ENCODE peak calls at places on chromosomes 6 and 20, in eight cellular contexts. K is Peyer's patch, U is neural progenitor cell, C is AG10803, O is hepatocyte, S is WTC11, I is fibroblast of the aortic adventitia, L is astrocyte. N is an unnamed sample.

GRCh38 chr20:32111287-32111686 is 1.8 kb downstream of the TM9SF4 start:
- DNase-seq in L (no peak), U (no peak), C (no peak), K (no peak), I (no peak), O (no peak), S (no peak), N (no peak)

GRCh38 chr20:3045042-3045815 is 623 bp upstream of the MRPS26 start:
- DNase-seq in U (no peak), O (peak), C (peak), L (peak), S (no peak), I (peak), K (peak), N (peak)

GRCh38 chr6:56279346-56280080 is 32.1 kb upstream of the COL21A1 start:
- DNase-seq in K (no peak), C (peak), L (peak), U (no peak), I (peak), O (peak), S (no peak), N (no peak)

GRCh38 chr20:25040438-25040831 is 17.5 kb downstream of the ACSS1 start:
- DNase-seq in L (peak), O (peak), U (no peak), K (no peak), S (no peak), C (peak), I (peak), N (peak)

GRCh38 chr6:112475083-112475482 is 128.0 kb downstream of the RFPL4B start:
- DNase-seq in S (no peak), K (no peak), U (no peak), L (peak), O (no peak), C (peak), I (peak), N (peak)

GRCh38 chr6:22036267-22036666 is 260.6 kb downstream of the PRL start:
- DNase-seq in K (no peak), I (no peak), U (peak), S (peak), L (peak), C (no peak), O (peak), N (no peak)

GRCh38 chr6:143064996-143065683 is 4.5 kb downstream of the AIG1 start:
- DNase-seq in C (peak), I (no peak), O (peak), K (no peak), S (no peak), L (peak), U (no peak), N (peak)

GRCh38 chr20:11838076-11838636 is 79.5 kb upstream of the BTBD3 start:
- DNase-seq in L (no peak), S (no peak), O (no peak), K (no peak), U (no peak), I (no peak), C (no peak), N (no peak)

GRCh38 chr20:35226126-35226774 is at the start of gene MMP24:
- DNase-seq in O (no peak), I (no peak), K (no peak), C (no peak), S (peak), L (no peak), U (peak), N (no peak)

GRCh38 chr20:16803965-16804792 is 56.0 kb downstream of the OTOR start:
- DNase-seq in I (peak), C (peak), L (peak), O (peak), U (peak), K (peak), S (peak), N (peak)

GRCh38 chr20:51166489-51166888 is 143.6 kb upstream of the KCNG1 start:
- DNase-seq in U (no peak), I (no peak), K (no peak), L (no peak), O (no peak), C (no peak), S (no peak), N (no peak)

GRCh38 chr20:10080554-10080953 is 45.8 kb downstream of the ANKEF1 start:
- DNase-seq in S (no peak), L (no peak), I (no peak), K (no peak), U (no peak), C (no peak), O (no peak), N (no peak)

GRCh38 chr20:40690836-40691565 is 2.0 kb upstream of the MAFB start:
- DNase-seq in L (no peak), C (no peak), I (no peak), K (no peak), O (no peak), S (no peak), U (peak), N (no peak)

DNA sequence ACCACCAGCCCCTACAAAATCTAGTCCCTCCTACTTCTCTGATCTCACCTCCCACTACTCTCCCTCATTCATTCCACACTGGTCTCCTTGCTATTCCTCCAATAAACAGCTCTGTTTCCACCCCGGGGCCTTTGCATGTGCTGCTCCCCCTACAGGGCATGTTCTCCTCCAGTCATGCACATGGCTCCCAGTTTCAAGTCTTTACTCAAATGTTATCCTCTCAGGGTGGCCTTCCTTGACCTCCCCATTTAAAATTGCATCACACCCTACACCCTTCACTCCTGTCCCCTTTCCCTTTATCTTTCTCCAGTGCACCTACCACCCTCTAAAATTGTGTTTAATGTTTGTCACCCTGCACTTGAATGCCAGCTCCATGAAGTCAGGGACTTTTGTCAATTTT is 174.5 kb downstream of the MRPL14 start:
- DNase-seq in S (no peak), O (no peak), C (no peak), U (no peak), L (no peak), K (no peak), I (no peak), N (no peak)
- TF ChIP-seq CTCF in S (no peak), O (no peak), C (peak), U (peak), L (no peak), K (peak), I (peak), N (peak)

GRCh38 chr20:46706242-46706641 is 3.2 kb upstream of the SLC2A10 start:
- DNase-seq in S (no peak), U (no peak), C (no peak), L (no peak), I (no peak), K (no peak), O (no peak), N (no peak)

GRCh38 chr20:46710149-46710913 is 882 bp downstream of the SLC2A10 start:
- DNase-seq in C (no peak), S (no peak), O (no peak), U (no peak), L (no peak), K (no peak), I (peak), N (no peak)

GRCh38 chr20:46709459-46710148 is at the start of gene SLC2A10:
- DNase-seq in I (peak), K (peak), C (peak), L (peak), U (peak), S (peak), O (peak), N (peak)

GRCh38 chr20:46709055-46709458 is 392 bp upstream of the SLC2A10 start:
- DNase-seq in U (no peak), C (no peak), L (no peak), I (no peak), K (no peak), S (no peak), O (peak), N (no peak)

GRCh38 chr20:46708172-46708860 is 1.1 kb upstream of the SLC2A10 start:
- DNase-seq in O (peak), K (no peak), I (no peak), U (peak), L (no peak), C (no peak), S (peak), N (no peak)
- TF ChIP-seq CTCF in O (peak), K (no peak), I (no peak), U (peak), L (no peak), C (peak), S (peak), N (peak)

GRCh38 chr6:15249371-15250019 is 3.6 kb downstream of the JARID2 start:
- DNase-seq in L (no peak), I (peak), S (no peak), C (peak), O (no peak), K (no peak), U (peak), N (no peak)

GRCh38 chr6:15247214-15247749 is 1.4 kb downstream of the JARID2 start:
- DNase-seq in U (peak), I (no peak), S (no peak), O (no peak), C (no peak), K (no peak), L (no peak), N (no peak)

GRCh38 chr6:15246217-15247211 is 645 bp downstream of the JARID2 start:
- DNase-seq in O (no peak), I (peak), U (peak), S (no peak), L (no peak), C (no peak), K (no peak), N (no peak)

GRCh38 chr6:15248451-15249370 is 2.8 kb downstream of the JARID2 start:
- DNase-seq in S (peak), I (peak), K (peak), C (peak), L (peak), O (peak), U (peak), N (peak)

DNA sequence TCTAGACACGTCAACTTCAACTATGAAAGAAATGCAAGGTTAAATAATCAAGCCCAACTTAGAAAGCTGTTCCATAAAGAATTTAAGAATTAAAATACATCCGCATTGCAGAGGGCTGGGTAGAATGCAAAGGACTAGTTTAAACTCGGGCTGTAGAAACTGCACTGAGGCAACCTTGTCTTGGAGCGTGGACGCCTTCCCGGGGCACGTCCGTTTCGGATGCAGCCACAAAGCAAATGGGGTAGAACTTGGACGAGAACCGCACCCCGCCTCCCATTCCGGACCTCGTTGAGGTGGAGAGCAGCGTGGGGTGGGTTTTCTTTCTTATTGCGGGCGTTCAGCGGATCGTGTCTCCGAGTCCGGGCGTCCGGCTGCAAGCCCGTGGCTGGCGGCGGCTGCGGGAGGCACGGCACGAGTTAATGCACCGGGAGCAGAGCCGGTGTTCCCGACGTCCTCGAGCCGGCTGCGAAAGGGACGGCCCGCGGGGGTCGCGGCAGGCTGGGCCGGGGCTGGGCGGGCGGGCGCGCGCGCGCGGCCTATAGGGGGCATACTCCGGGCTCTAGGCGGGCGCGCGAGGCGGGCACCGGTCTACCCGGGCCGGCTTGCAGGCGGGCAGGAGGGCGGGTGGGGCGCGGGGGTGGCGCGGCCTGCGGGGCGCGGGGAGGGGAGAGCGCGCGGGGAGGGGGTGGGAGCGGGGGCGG is 2.0 kb downstream of the JARID2 start:
- DNase-seq in O (peak), I (peak), U (peak), K (peak), S (peak), L (peak), C (peak), N (peak)
- TF ChIP-seq CTCF in O (peak), I (peak), U (peak), K (peak), S (no peak), L (no peak), C (no peak), N (peak)

GRCh38 chr6:88629838-88630462 is 333.5 kb downstream of the RNGTT start:
- DNase-seq in U (peak), K (no peak), O (no peak), I (no peak), C (no peak), L (no peak), S (peak), N (no peak)
- TF ChIP-seq CTCF in U (peak), K (no peak), O (no peak), I (no peak), C (no peak), L (no peak), S (no peak), N (no peak)

DNA sequence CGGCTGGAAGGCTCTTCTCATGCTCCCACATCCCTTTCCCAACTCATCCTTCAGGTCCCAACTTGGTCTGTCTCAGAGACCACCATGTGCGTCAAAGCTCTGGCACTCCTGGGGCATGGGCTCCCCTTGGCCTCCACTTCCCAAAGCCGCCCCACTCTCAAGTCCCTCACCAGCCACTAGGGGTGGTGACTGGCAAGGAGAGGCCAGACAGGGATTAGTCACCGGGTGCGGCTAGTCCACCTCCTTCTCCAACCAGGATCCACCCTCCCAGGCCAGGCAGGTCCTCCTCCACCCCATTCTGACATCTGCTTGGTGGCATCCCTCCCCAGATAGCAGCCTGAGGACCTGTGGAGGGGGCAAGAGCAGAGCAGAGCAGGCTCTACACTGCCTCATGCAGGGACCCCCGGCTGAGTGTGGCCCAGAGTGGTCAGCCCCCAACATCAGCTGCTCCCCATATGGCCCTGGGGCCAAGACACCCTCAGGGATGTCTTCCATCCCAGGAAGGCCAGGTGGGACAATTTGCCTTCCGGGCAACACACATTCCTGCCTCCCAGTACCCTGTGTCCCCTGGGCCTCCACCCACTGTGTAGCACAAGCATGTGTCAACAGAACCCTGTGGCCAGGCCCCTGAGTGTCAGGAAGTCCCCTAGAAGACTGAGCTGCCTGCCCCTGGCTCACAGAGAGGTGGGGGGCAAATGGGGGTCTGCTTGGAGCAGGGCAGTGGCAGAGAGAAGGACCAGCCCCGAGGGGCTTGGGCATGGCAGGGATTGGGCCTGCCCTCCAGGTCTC is 29.2 kb downstream of the YTHDF1 start:
- DNase-seq in U (no peak), O (no peak), I (peak), C (no peak), K (no peak), L (peak), S (no peak), N (peak)
- TF ChIP-seq CTCF in U (no peak), O (no peak), I (no peak), C (no peak), K (peak), L (no peak), S (no peak), N (peak)

GRCh38 chr6:35907750-35908149 is 13.1 kb downstream of the SRPK1 start:
- DNase-seq in S (no peak), C (no peak), U (no peak), O (no peak), K (no peak), L (no peak), I (no peak), N (no peak)

GRCh38 chr6:35916056-35916455 is 4.8 kb downstream of the SRPK1 start:
- DNase-seq in O (no peak), I (no peak), S (no peak), U (no peak), C (no peak), K (no peak), L (no peak), N (no peak)

GRCh38 chr6:35906499-35906846 is 14.4 kb downstream of the SRPK1 start:
- DNase-seq in U (no peak), O (no peak), L (no peak), K (no peak), S (no peak), I (no peak), C (no peak), N (no peak)

GRCh38 chr6:35911871-35912653 is 8.8 kb downstream of the SRPK1 start:
- DNase-seq in C (peak), U (no peak), I (peak), L (peak), K (no peak), S (no peak), O (no peak), N (no peak)
- TF ChIP-seq CTCF in C (no peak), U (no peak), I (no peak), L (no peak), K (no peak), S (no peak), O (no peak), N (no peak)

GRCh38 chr20:235891-236290 is 8.8 kb downstream of the DEFB129 start:
- DNase-seq in O (peak), K (no peak), S (no peak), U (peak), L (no peak), C (peak), I (peak), N (peak)
- TF ChIP-seq CTCF in O (peak), K (no peak), S (no peak), U (peak), L (no peak), C (peak), I (peak), N (peak)